ENCODE peak calls at places on chromosomes 12 and 14, in eight cellular contexts. One of them, this sample, is unnamed.

GRCh38 chr14:20668969-20669368 is 15.4 kb upstream of the RNASE4 start:
- DNase-seq in PC-3: no peak
- DNase-seq in CD8-positive, alpha-beta T cell: no peak
- DNase-seq in heart right ventricle: no peak
- DNase-seq in HCT116: no peak
- DNase-seq in iPS DF 6.9: no peak
- DNase-seq in tibial nerve: no peak
- DNase-seq in IMR-90: no peak
- DNase-seq in this sample: no peak

GRCh38 chr14:22658951-22659350 is 14.8 kb upstream of the OR6J1 start:
- DNase-seq in HCT116: no peak
- DNase-seq in PC-3: no peak
- DNase-seq in iPS DF 6.9: no peak
- DNase-seq in tibial nerve: no peak
- DNase-seq in heart right ventricle: no peak
- DNase-seq in CD8-positive, alpha-beta T cell: no peak
- DNase-seq in IMR-90: no peak
- DNase-seq in this sample: no peak

GRCh38 chr12:46553266-46553665 is 180.7 kb upstream of the SLC38A2 start:
- DNase-seq in HCT116: peak; percentile 96
- DNase-seq in IMR-90: peak; percentile 84
- DNase-seq in heart right ventricle: no peak
- DNase-seq in PC-3: peak; percentile 86
- DNase-seq in iPS DF 6.9: no peak
- DNase-seq in tibial nerve: peak; percentile 46
- DNase-seq in CD8-positive, alpha-beta T cell: no peak
- DNase-seq in this sample: no peak

GRCh38 chr12:121712462-121713256 is at the start of gene TMEM120B:
- DNase-seq in heart right ventricle: peak; percentile 89
- DNase-seq in IMR-90: peak; percentile 71
- DNase-seq in tibial nerve: peak; percentile 62
- DNase-seq in HCT116: no peak
- DNase-seq in iPS DF 6.9: no peak
- DNase-seq in CD8-positive, alpha-beta T cell: peak; percentile 70
- DNase-seq in PC-3: peak; percentile 87
- DNase-seq in this sample: peak; percentile 76

GRCh38 chr12:24938341-24938740 is 10.6 kb downstream of the BCAT1 start:
- DNase-seq in iPS DF 6.9: no peak
- DNase-seq in IMR-90: no peak
- DNase-seq in HCT116: no peak
- DNase-seq in CD8-positive, alpha-beta T cell: no peak
- DNase-seq in heart right ventricle: no peak
- DNase-seq in tibial nerve: no peak
- DNase-seq in PC-3: no peak
- DNase-seq in this sample: no peak

GRCh38 chr14:32611752-32612151 is 282.7 kb downstream of the AKAP6 start:
- DNase-seq in IMR-90: peak; percentile 80
- DNase-seq in heart right ventricle: no peak
- DNase-seq in PC-3: peak; percentile 93
- DNase-seq in CD8-positive, alpha-beta T cell: no peak
- DNase-seq in iPS DF 6.9: no peak
- DNase-seq in tibial nerve: no peak
- DNase-seq in HCT116: no peak
- DNase-seq in this sample: no peak

GRCh38 chr14:31038521-31039166 is 12.5 kb upstream of the STRN3 start:
- DNase-seq in IMR-90: no peak
- DNase-seq in iPS DF 6.9: no peak
- DNase-seq in HCT116: peak; percentile 89
- DNase-seq in heart right ventricle: no peak
- DNase-seq in PC-3: no peak
- DNase-seq in tibial nerve: no peak
- DNase-seq in CD8-positive, alpha-beta T cell: no peak
- DNase-seq in this sample: peak; percentile 45

GRCh38 chr12:121391619-121392324 is 8.1 kb upstream of the RNF34 start:
- DNase-seq in CD8-positive, alpha-beta T cell: no peak
- DNase-seq in heart right ventricle: no peak
- DNase-seq in iPS DF 6.9: no peak
- DNase-seq in HCT116: no peak
- DNase-seq in IMR-90: peak; percentile 61
- DNase-seq in PC-3: no peak
- DNase-seq in tibial nerve: peak; percentile 5
- DNase-seq in this sample: peak; percentile 72

GRCh38 chr12:53476769-53477209 is 22.5 kb downstream of the MAP3K12 start:
- DNase-seq in tibial nerve: no peak
- DNase-seq in IMR-90: no peak
- DNase-seq in CD8-positive, alpha-beta T cell: no peak
- DNase-seq in iPS DF 6.9: no peak
- DNase-seq in PC-3: peak; percentile 48
- DNase-seq in heart right ventricle: no peak
- DNase-seq in HCT116: no peak
- DNase-seq in this sample: no peak

GRCh38 chr12:89882051-89882450 is 173.4 kb upstream of the ATP2B1 start:
- DNase-seq in tibial nerve: no peak
- DNase-seq in iPS DF 6.9: no peak
- DNase-seq in IMR-90: peak; percentile 89
- DNase-seq in PC-3: no peak
- DNase-seq in CD8-positive, alpha-beta T cell: no peak
- DNase-seq in heart right ventricle: no peak
- DNase-seq in HCT116: no peak
- DNase-seq in this sample: no peak

GRCh38 chr12:39065455-39065854 is 160.1 kb upstream of the CPNE8 start:
- DNase-seq in heart right ventricle: no peak
- DNase-seq in PC-3: no peak
- DNase-seq in IMR-90: no peak
- DNase-seq in iPS DF 6.9: no peak
- DNase-seq in tibial nerve: no peak
- DNase-seq in HCT116: no peak
- DNase-seq in CD8-positive, alpha-beta T cell: no peak
- DNase-seq in this sample: no peak

GRCh38 chr12:46555379-46555778 is 182.8 kb upstream of the SLC38A2 start:
- DNase-seq in PC-3: peak; percentile 59
- DNase-seq in tibial nerve: no peak
- DNase-seq in heart right ventricle: no peak
- DNase-seq in IMR-90: peak; percentile 94
- DNase-seq in iPS DF 6.9: no peak
- DNase-seq in CD8-positive, alpha-beta T cell: no peak
- DNase-seq in HCT116: no peak
- DNase-seq in this sample: no peak

GRCh38 chr12:77685112-77685511 is 145.6 kb upstream of the NAV3 start:
- DNase-seq in heart right ventricle: no peak
- DNase-seq in PC-3: peak; percentile 80
- DNase-seq in CD8-positive, alpha-beta T cell: no peak
- DNase-seq in iPS DF 6.9: peak; percentile 61
- DNase-seq in IMR-90: peak; percentile 80
- DNase-seq in HCT116: peak; percentile 71
- DNase-seq in tibial nerve: peak; percentile 59
- DNase-seq in this sample: peak; percentile 53

GRCh38 chr12:65568517-65568916 is 255.8 kb upstream of the HMGA2 start:
- DNase-seq in CD8-positive, alpha-beta T cell: no peak
- DNase-seq in iPS DF 6.9: no peak
- DNase-seq in heart right ventricle: no peak
- DNase-seq in PC-3: peak; percentile 87
- DNase-seq in tibial nerve: no peak
- DNase-seq in IMR-90: peak; percentile 84
- DNase-seq in HCT116: no peak
- DNase-seq in this sample: no peak

GRCh38 chr14:64760146-64760755 is 56.0 kb downstream of the PLEKHG3 start:
- DNase-seq in tibial nerve: peak; percentile 26
- DNase-seq in iPS DF 6.9: no peak
- DNase-seq in PC-3: peak; percentile 49
- DNase-seq in HCT116: peak; percentile 24
- DNase-seq in heart right ventricle: peak; percentile 51
- DNase-seq in IMR-90: peak; percentile 42
- DNase-seq in CD8-positive, alpha-beta T cell: peak; percentile 35
- DNase-seq in this sample: peak; percentile 58

GRCh38 chr14:91977909-91978308 is 30.4 kb upstream of the FBLN5 start:
- DNase-seq in iPS DF 6.9: no peak
- DNase-seq in tibial nerve: no peak
- DNase-seq in heart right ventricle: no peak
- DNase-seq in HCT116: no peak
- DNase-seq in IMR-90: peak; percentile 54
- DNase-seq in PC-3: no peak
- DNase-seq in CD8-positive, alpha-beta T cell: no peak
- DNase-seq in this sample: no peak

GRCh38 chr14:91975763-91976162 is 28.3 kb upstream of the FBLN5 start:
- DNase-seq in CD8-positive, alpha-beta T cell: no peak
- DNase-seq in IMR-90: no peak
- DNase-seq in tibial nerve: no peak
- DNase-seq in HCT116: no peak
- DNase-seq in iPS DF 6.9: no peak
- DNase-seq in heart right ventricle: no peak
- DNase-seq in PC-3: no peak
- DNase-seq in this sample: no peak

GRCh38 chr14:91985008-91985407 is 37.5 kb upstream of the FBLN5 start:
- DNase-seq in IMR-90: peak; percentile 80
- DNase-seq in tibial nerve: no peak
- DNase-seq in PC-3: peak; percentile 13
- DNase-seq in iPS DF 6.9: no peak
- DNase-seq in CD8-positive, alpha-beta T cell: no peak
- DNase-seq in HCT116: no peak
- DNase-seq in heart right ventricle: no peak
- DNase-seq in this sample: no peak

GRCh38 chr14:91983571-91983970 is 36.1 kb upstream of the FBLN5 start:
- DNase-seq in HCT116: no peak
- DNase-seq in tibial nerve: no peak
- DNase-seq in IMR-90: no peak
- DNase-seq in CD8-positive, alpha-beta T cell: no peak
- DNase-seq in heart right ventricle: no peak
- DNase-seq in iPS DF 6.9: no peak
- DNase-seq in PC-3: no peak
- DNase-seq in this sample: no peak

GRCh38 chr14:91980157-91980556 is 32.7 kb upstream of the FBLN5 start:
- DNase-seq in CD8-positive, alpha-beta T cell: no peak
- DNase-seq in heart right ventricle: no peak
- DNase-seq in IMR-90: peak; percentile 96
- DNase-seq in iPS DF 6.9: no peak
- DNase-seq in tibial nerve: no peak
- DNase-seq in PC-3: peak; percentile 90
- DNase-seq in HCT116: peak; percentile 75
- DNase-seq in this sample: peak; percentile 42
- H3K27ac ChIP-seq in CD8-positive, alpha-beta T cell: no peak overlapping the region
- H3K27ac ChIP-seq in heart right ventricle: no peak overlapping the region
- H3K27ac ChIP-seq in IMR-90: no peak overlapping the region
- H3K27ac ChIP-seq in iPS DF 6.9: no peak overlapping the region
- H3K27ac ChIP-seq in tibial nerve: no peak overlapping the region
- H3K27ac ChIP-seq in PC-3: peak overlapping the region; percentile 50
- H3K27ac ChIP-seq in HCT116: peak overlapping the region; percentile 26
- H3K27ac ChIP-seq in this sample: no peak overlapping the region

GRCh38 chr12:123071401-123072304 is 79.2 kb downstream of the PITPNM2 start:
- DNase-seq in HCT116: no peak
- DNase-seq in heart right ventricle: peak; percentile 46
- DNase-seq in tibial nerve: peak; percentile 57
- DNase-seq in CD8-positive, alpha-beta T cell: no peak
- DNase-seq in IMR-90: no peak
- DNase-seq in PC-3: no peak
- DNase-seq in iPS DF 6.9: no peak
- DNase-seq in this sample: no peak
- H3K27ac ChIP-seq in HCT116: no peak overlapping the region
- H3K27ac ChIP-seq in heart right ventricle: peak overlapping the region; percentile 90
- H3K27ac ChIP-seq in tibial nerve: no peak overlapping the region
- H3K27ac ChIP-seq in CD8-positive, alpha-beta T cell: no peak overlapping the region
- H3K27ac ChIP-seq in IMR-90: no peak overlapping the region
- H3K27ac ChIP-seq in PC-3: no peak overlapping the region
- H3K27ac ChIP-seq in iPS DF 6.9: no peak overlapping the region
- H3K27ac ChIP-seq in this sample: no peak overlapping the region

DNA sequence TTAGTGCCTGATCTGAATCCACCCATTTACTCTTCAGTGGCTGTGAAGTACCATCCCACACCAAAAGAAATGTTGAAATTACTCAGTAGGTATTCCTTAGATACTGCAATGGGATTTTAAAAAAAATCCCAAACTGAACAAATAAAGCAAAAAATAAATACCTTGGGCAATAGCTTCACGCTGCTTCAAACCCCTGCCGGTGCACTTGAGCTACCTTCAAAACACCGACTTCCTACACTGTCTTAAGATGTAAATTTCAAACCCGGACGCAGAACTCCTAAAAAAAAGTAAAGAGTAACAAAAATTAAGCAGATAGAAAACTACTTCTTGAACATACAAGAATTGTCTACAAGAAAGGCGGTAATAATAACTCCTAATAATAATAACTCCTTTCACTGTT is 677 bp downstream of the ABCC9 start:
- DNase-seq in CD8-positive, alpha-beta T cell: no peak
- DNase-seq in PC-3: no peak
- DNase-seq in iPS DF 6.9: no peak
- DNase-seq in heart right ventricle: no peak
- DNase-seq in tibial nerve: no peak
- DNase-seq in HCT116: no peak
- DNase-seq in IMR-90: no peak
- DNase-seq in this sample: no peak
- H3K27ac ChIP-seq in CD8-positive, alpha-beta T cell: no peak overlapping the region
- H3K27ac ChIP-seq in PC-3: no peak overlapping the region
- H3K27ac ChIP-seq in iPS DF 6.9: no peak overlapping the region
- H3K27ac ChIP-seq in heart right ventricle: peak overlapping the region; percentile 95
- H3K27ac ChIP-seq in tibial nerve: peak overlapping the region; percentile 60
- H3K27ac ChIP-seq in HCT116: no peak overlapping the region
- H3K27ac ChIP-seq in IMR-90: no peak overlapping the region
- H3K27ac ChIP-seq in this sample: no peak overlapping the region

GRCh38 chr14:66425402-66425801 is 60.8 kb upstream of the CCDC196 start:
- DNase-seq in iPS DF 6.9: no peak
- DNase-seq in PC-3: no peak
- DNase-seq in CD8-positive, alpha-beta T cell: no peak
- DNase-seq in tibial nerve: no peak
- DNase-seq in HCT116: no peak
- DNase-seq in heart right ventricle: peak; percentile 11
- DNase-seq in IMR-90: no peak
- DNase-seq in this sample: no peak
- H3K27ac ChIP-seq in iPS DF 6.9: no peak overlapping the region
- H3K27ac ChIP-seq in PC-3: no peak overlapping the region
- H3K27ac ChIP-seq in CD8-positive, alpha-beta T cell: no peak overlapping the region
- H3K27ac ChIP-seq in tibial nerve: no peak overlapping the region
- H3K27ac ChIP-seq in HCT116: no peak overlapping the region
- H3K27ac ChIP-seq in heart right ventricle: peak overlapping the region; percentile 73
- H3K27ac ChIP-seq in IMR-90: no peak overlapping the region
- H3K27ac ChIP-seq in this sample: no peak overlapping the region

This sample was measured in small intestine.